ENCODE peak calls at places on chromosomes 3 and 15, in five cellular contexts. One of them, this sample, is unnamed.

GRCh38 chr15:89900849-89901248 is 7.1 kb upstream of the AP3S2 start:
- DNase-seq in osteoblast: no peak
- DNase-seq in mesenchymal stem cell: no peak
- DNase-seq in astrocyte: no peak
- DNase-seq in HCT116: no peak
- DNase-seq in this sample: no peak

GRCh38 chr3:40086890-40087884 is 222.3 kb upstream of the EIF1B start:
- DNase-seq in mesenchymal stem cell: no peak
- DNase-seq in osteoblast: no peak
- DNase-seq in HCT116: no peak
- DNase-seq in astrocyte: no peak
- DNase-seq in this sample: peak

GRCh38 chr15:33068007-33068441 is 126.5 kb downstream of the FMN1 start:
- DNase-seq in HCT116: no peak
- DNase-seq in astrocyte: no peak
- DNase-seq in osteoblast: peak
- DNase-seq in mesenchymal stem cell: peak
- DNase-seq in this sample: peak

GRCh38 chr15:23440596-23440995 is 6.4 kb downstream of the GOLGA6L2 start:
- DNase-seq in osteoblast: no peak
- DNase-seq in HCT116: no peak
- DNase-seq in astrocyte: no peak
- DNase-seq in mesenchymal stem cell: no peak
- DNase-seq in this sample: no peak

GRCh38 chr15:72482275-72482674 is 8.1 kb downstream of the ARIH1 start:
- DNase-seq in HCT116: no peak
- DNase-seq in osteoblast: no peak
- DNase-seq in astrocyte: no peak
- DNase-seq in mesenchymal stem cell: no peak
- DNase-seq in this sample: no peak

GRCh38 chr15:78149805-78150751 is 916 bp downstream of the IDH3A start:
- DNase-seq in astrocyte: no peak
- DNase-seq in mesenchymal stem cell: peak
- DNase-seq in HCT116: no peak
- DNase-seq in osteoblast: no peak
- DNase-seq in this sample: peak

GRCh38 chr3:13215940-13216546 is 142.8 kb upstream of the IQSEC1 start:
- DNase-seq in astrocyte: peak
- DNase-seq in mesenchymal stem cell: no peak
- DNase-seq in osteoblast: peak
- DNase-seq in HCT116: peak
- DNase-seq in this sample: peak

GRCh38 chr3:158095302-158095997 is 10.8 kb downstream of the SHOX2 start:
- DNase-seq in HCT116: no peak
- DNase-seq in mesenchymal stem cell: peak
- DNase-seq in osteoblast: no peak
- DNase-seq in astrocyte: no peak
- DNase-seq in this sample: no peak

GRCh38 chr15:29698030-29698701 is 124.1 kb downstream of the TJP1 start:
- DNase-seq in mesenchymal stem cell: peak
- DNase-seq in osteoblast: no peak
- DNase-seq in HCT116: peak
- DNase-seq in astrocyte: peak
- DNase-seq in this sample: peak

DNA sequence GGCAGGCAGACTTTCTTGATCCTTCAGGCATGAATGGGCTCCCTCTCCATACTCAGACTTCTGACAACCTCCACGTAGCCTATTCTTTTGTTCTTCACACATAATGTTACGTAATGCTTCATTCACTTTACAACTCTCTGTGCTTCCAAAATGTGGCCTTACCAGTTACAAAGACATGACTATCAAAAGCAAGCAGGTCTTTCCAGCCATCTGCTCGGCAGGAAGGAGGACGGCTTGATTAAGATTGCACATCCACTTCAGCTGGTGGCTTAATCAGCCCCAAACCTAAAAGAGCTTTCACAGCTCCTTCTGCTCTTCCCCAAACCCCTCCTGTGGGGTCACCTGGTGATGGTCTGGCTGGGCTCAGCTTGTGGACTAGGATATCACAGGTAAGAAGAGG is 263.2 kb downstream of the XXYLT1 start:
- DNase-seq in astrocyte: no peak
- DNase-seq in HCT116: no peak
- DNase-seq in mesenchymal stem cell: no peak
- DNase-seq in osteoblast: peak
- DNase-seq in this sample: no peak
- H3K4me3 ChIP-seq in astrocyte: no peak
- H3K4me3 ChIP-seq in HCT116: no peak
- H3K4me3 ChIP-seq in mesenchymal stem cell: no peak
- H3K4me3 ChIP-seq in osteoblast: no peak
- H3K4me3 ChIP-seq in this sample: no peak

GRCh38 chr3:108070356-108070755 is 20.5 kb downstream of the CD47 start:
- DNase-seq in astrocyte: no peak
- DNase-seq in mesenchymal stem cell: no peak
- DNase-seq in HCT116: no peak
- DNase-seq in osteoblast: no peak
- DNase-seq in this sample: no peak

GRCh38 chr3:108073712-108074431 is 17.0 kb downstream of the CD47 start:
- DNase-seq in astrocyte: no peak
- DNase-seq in osteoblast: no peak
- DNase-seq in mesenchymal stem cell: no peak
- DNase-seq in HCT116: no peak
- DNase-seq in this sample: peak

GRCh38 chr3:108076564-108076963 is 14.3 kb downstream of the CD47 start:
- DNase-seq in astrocyte: no peak
- DNase-seq in HCT116: no peak
- DNase-seq in mesenchymal stem cell: no peak
- DNase-seq in osteoblast: no peak
- DNase-seq in this sample: no peak

GRCh38 chr3:108067768-108068167 is 23.1 kb downstream of the CD47 start:
- DNase-seq in osteoblast: no peak
- DNase-seq in HCT116: no peak
- DNase-seq in astrocyte: peak
- DNase-seq in mesenchymal stem cell: no peak
- DNase-seq in this sample: no peak

DNA sequence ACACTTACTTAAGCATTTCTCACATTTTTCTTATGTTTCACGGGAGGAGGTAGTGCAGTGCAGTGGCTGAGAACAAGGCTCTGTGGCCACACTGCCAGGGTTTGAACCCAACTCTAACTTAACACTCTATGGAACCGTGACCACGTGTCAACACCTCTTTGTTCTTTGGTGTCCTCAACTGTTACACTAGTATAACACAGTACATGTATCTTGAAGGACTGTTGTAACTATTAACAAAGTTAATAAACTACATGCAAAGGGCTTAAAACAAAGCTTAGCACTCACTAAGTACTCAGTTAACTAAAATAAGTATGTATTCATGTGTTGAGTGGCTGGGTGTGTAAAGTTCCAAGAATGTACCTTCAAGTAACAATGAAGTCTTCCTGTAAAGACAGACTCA is 19.4 kb downstream of the CD47 start:
- DNase-seq in osteoblast: no peak
- DNase-seq in astrocyte: no peak
- DNase-seq in mesenchymal stem cell: no peak
- DNase-seq in HCT116: no peak
- DNase-seq in this sample: no peak
- H2AFZ ChIP-seq in osteoblast: no peak
- H2AFZ ChIP-seq in astrocyte: no peak
- H2AFZ ChIP-seq in mesenchymal stem cell: no peak
- H2AFZ ChIP-seq in HCT116: no peak
- H2AFZ ChIP-seq in this sample: no peak

DNA sequence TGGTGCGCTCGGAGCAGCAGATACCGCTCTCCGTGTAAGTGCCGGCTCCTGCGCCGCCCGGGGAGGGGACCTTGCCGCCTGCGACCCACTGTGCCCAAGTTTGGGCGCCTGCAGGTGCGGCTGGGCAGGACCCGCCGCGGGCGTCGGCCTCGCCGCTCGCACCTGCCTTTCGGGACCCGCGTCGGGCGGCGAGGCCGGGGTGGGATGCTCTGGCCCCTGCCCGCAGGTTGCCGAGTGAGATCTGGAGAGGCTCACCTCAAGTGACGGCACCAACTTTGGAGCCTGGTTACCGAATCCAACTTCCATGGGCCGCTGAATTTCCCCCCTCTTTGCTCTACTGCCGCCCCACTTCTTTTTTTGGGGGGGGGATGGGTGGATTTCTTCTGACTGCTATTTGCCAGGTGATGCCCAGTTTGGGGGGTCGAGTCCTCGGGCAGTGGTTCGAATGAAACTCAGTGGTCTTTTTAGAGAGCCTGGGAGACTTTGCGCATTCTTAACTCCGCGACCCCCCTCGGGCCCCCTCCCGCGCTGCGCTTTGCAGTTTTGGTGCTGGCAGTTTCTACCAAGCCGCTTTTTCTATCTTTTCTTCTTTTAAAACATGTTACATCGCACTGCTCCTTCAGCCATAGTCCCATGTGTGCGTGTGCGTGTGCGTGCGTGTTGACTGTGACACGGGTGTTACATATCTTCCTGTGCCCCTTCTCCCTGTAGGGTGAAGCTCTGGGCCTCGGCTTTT is 618 bp downstream of the CACNA2D3 start:
- DNase-seq in mesenchymal stem cell: no peak
- DNase-seq in HCT116: no peak
- DNase-seq in osteoblast: peak
- DNase-seq in astrocyte: no peak
- DNase-seq in this sample: peak
- H3K4me3 ChIP-seq in mesenchymal stem cell: peak
- H3K4me3 ChIP-seq in HCT116: no peak
- H3K4me3 ChIP-seq in osteoblast: no peak
- H3K4me3 ChIP-seq in astrocyte: no peak
- H3K4me3 ChIP-seq in this sample: peak

GRCh38 chr3:14368885-14369284 is 33.5 kb upstream of the SLC6A6 start:
- DNase-seq in osteoblast: no peak
- DNase-seq in mesenchymal stem cell: no peak
- DNase-seq in HCT116: no peak
- DNase-seq in astrocyte: no peak
- DNase-seq in this sample: no peak

GRCh38 chr3:14366233-14366632 is 36.2 kb upstream of the SLC6A6 start:
- DNase-seq in mesenchymal stem cell: no peak
- DNase-seq in astrocyte: no peak
- DNase-seq in osteoblast: no peak
- DNase-seq in HCT116: no peak
- DNase-seq in this sample: no peak

GRCh38 chr3:14368146-14368545 is 34.3 kb upstream of the SLC6A6 start:
- DNase-seq in mesenchymal stem cell: no peak
- DNase-seq in astrocyte: no peak
- DNase-seq in osteoblast: no peak
- DNase-seq in HCT116: no peak
- DNase-seq in this sample: no peak

GRCh38 chr3:14364580-14365292 is 37.7 kb upstream of the SLC6A6 start:
- DNase-seq in HCT116: no peak
- DNase-seq in mesenchymal stem cell: no peak
- DNase-seq in astrocyte: no peak
- DNase-seq in osteoblast: no peak
- DNase-seq in this sample: no peak

DNA sequence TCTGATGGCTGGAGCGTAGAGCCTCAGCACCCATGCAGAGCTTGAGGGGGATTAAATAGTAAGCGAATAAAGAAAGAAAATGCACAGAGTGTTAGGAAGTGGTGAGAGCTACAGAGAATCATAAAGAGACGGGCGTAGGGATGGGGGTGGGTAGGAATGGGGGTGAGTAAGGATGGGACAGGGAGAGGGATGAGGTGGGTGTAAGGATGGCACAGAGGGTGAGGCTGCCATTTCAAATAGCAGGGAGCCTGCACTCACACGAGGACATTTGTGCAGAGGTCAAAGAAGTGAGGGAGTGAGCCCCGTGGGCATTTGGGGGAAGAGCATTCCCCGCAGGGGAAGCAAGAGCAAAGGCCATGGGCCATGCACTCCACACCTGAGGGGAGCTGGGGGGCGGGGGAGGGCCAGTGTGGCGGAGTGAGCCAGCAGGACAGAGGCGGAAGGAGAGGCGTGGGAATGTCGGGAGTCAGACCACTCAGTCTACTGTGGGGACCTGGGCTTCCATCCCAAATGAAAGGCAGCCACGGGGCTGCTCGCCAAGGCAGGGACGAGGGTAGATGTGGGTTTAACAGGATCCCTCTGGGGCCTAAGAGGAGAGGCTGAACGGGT is 35.4 kb upstream of the SLC6A6 start:
- DNase-seq in HCT116: no peak
- DNase-seq in astrocyte: no peak
- DNase-seq in osteoblast: no peak
- DNase-seq in mesenchymal stem cell: no peak
- DNase-seq in this sample: no peak
- H2AFZ ChIP-seq in HCT116: no peak
- H2AFZ ChIP-seq in astrocyte: no peak
- H2AFZ ChIP-seq in osteoblast: no peak
- H2AFZ ChIP-seq in mesenchymal stem cell: no peak
- H2AFZ ChIP-seq in this sample: no peak

GRCh38 chr15:56699743-56700142 is 33.6 kb downstream of the ZNF280D start:
- DNase-seq in osteoblast: no peak
- DNase-seq in astrocyte: no peak
- DNase-seq in mesenchymal stem cell: no peak
- DNase-seq in HCT116: no peak
- DNase-seq in this sample: peak
- H3K4me3 ChIP-seq in osteoblast: no peak
- H3K4me3 ChIP-seq in astrocyte: no peak
- H3K4me3 ChIP-seq in mesenchymal stem cell: no peak
- H3K4me3 ChIP-seq in HCT116: no peak
- H3K4me3 ChIP-seq in this sample: no peak

DNA sequence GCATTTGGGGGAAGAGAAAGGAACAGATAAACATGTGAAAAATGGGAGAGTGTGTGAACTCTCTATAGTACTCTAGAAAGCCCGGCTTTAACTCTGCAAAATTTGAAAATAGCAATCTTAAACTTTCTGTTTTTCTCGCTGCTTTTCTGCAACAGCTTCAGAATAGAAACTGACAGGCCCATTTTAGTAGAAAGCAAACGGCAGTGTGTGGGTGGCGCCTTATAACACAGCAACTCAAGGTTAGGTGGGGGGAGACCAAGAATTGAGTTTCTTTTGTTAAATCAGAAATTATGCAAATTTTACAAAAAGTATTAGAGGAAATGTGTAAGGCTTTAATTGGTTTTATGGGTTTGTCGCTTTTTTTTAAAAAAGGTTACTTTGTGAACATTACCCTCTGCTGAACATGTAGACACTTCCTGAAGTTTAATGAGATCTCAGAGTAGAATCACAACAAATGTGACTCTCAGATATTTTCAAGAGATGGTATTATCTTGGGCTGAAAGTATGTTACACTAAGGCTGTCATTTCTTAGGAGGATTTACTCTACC is 107.0 kb downstream of the PTPRG start:
- DNase-seq in mesenchymal stem cell: no peak
- DNase-seq in osteoblast: no peak
- DNase-seq in astrocyte: no peak
- DNase-seq in HCT116: no peak
- DNase-seq in this sample: no peak
- H2AFZ ChIP-seq in mesenchymal stem cell: no peak
- H2AFZ ChIP-seq in osteoblast: no peak
- H2AFZ ChIP-seq in astrocyte: no peak
- H2AFZ ChIP-seq in HCT116: no peak
- H2AFZ ChIP-seq in this sample: no peak